ENCODE peak calls at places on chromosomes 3 and 15, in ten cellular contexts. V is activated gamma-delta T cell; S is activated CD4-positive, alpha-beta T cell treated with anti-CD3 and anti-CD28 coated beads, Interleukin-2, amount 10 ng/mL, durations not matched to agents 7 days and 5 days; I is fibroblast of pulmonary artery; Y is HuH-7.5; K is HT-29; G is substantia nigra; P is posterior cingulate gyrus; L is effector CD4-positive, alpha-beta T cell; U is brain microvascular endothelial cell. Z is an unnamed sample.

GRCh38 chr3:51389423-51390183 is 1.5 kb upstream of the RBM15B start:
- DNase-seq in V (peak), S (peak), I (peak), Y (peak), K (peak), G (peak), P (peak), L (peak), U (peak), Z (peak)

GRCh38 chr3:52358362-52358940 is 42.3 kb downstream of the DNAH1 start:
- DNase-seq in V (no peak), S (no peak), I (no peak), Y (no peak), K (no peak), G (no peak), P (no peak), L (no peak), U (no peak), Z (no peak)

GRCh38 chr3:159964166-159964973 is 24.3 kb upstream of the IL12A start:
- DNase-seq in V (no peak), S (no peak), I (peak), Y (no peak), K (peak), G (no peak), P (no peak), L (no peak), U (peak), Z (no peak)

GRCh38 chr3:59103552-59103951 is 53.7 kb upstream of the CFAP20DC start:
- DNase-seq in V (no peak), S (no peak), I (no peak), Y (no peak), K (no peak), G (no peak), P (no peak), L (no peak), U (no peak), Z (no peak)

GRCh38 chr15:41504751-41505492 is 8.7 kb downstream of the LTK start:
- DNase-seq in V (no peak), S (no peak), I (no peak), Y (no peak), K (no peak), G (no peak), P (no peak), L (no peak), U (no peak), Z (peak)

GRCh38 chr3:47158208-47158607 is 5.7 kb downstream of the SETD2 start:
- DNase-seq in V (no peak), S (no peak), I (no peak), Y (no peak), K (no peak), G (no peak), P (no peak), L (no peak), U (no peak), Z (no peak)

GRCh38 chr3:13825317-13825590 is 54.6 kb downstream of the WNT7A start:
- DNase-seq in V (no peak), S (no peak), I (no peak), Y (no peak), K (no peak), G (no peak), P (no peak), L (no peak), U (no peak), Z (no peak)

GRCh38 chr3:134562055-134562454 is 76.2 kb downstream of the CEP63 start:
- DNase-seq in V (no peak), S (no peak), I (no peak), Y (no peak), K (no peak), G (no peak), P (no peak), L (no peak), U (no peak), Z (no peak)

GRCh38 chr3:37137516-37137915 is 36.9 kb downstream of the LRRFIP2 start:
- DNase-seq in V (no peak), S (no peak), I (no peak), Y (no peak), K (no peak), G (no peak), P (no peak), L (no peak), U (no peak), Z (no peak)

GRCh38 chr3:114155370-114155821 is 23.5 kb downstream of the DRD3 start:
- DNase-seq in V (no peak), S (peak), I (peak), Y (peak), K (peak), G (no peak), P (no peak), L (no peak), U (peak), Z (no peak)

GRCh38 chr3:176816937-176817336 is 380.3 kb downstream of the TBL1XR1 start:
- DNase-seq in V (no peak), S (no peak), I (no peak), Y (no peak), K (no peak), G (no peak), P (no peak), L (no peak), U (no peak), Z (no peak)

GRCh38 chr3:124092811-124093210 is 100.9 kb upstream of the ROPN1 start:
- DNase-seq in V (no peak), S (no peak), I (no peak), Y (no peak), K (no peak), G (no peak), P (no peak), L (no peak), U (no peak), Z (no peak)

GRCh38 chr15:84057714-84058331 is 177.8 kb upstream of the GOLGA6L4 start:
- DNase-seq in V (no peak), S (no peak), I (no peak), Y (no peak), K (no peak), G (no peak), P (no peak), L (no peak), U (no peak), Z (no peak)

GRCh38 chr15:71366926-71367325 is 251.7 kb downstream of the THSD4 start:
- DNase-seq in V (no peak), S (no peak), I (peak), Y (peak), K (no peak), G (no peak), P (no peak), L (no peak), U (peak), Z (no peak)

GRCh38 chr15:58870451-58870850 is 63.0 kb downstream of the SLTM start:
- DNase-seq in V (no peak), S (no peak), I (peak), Y (no peak), K (no peak), G (no peak), P (no peak), L (no peak), U (no peak), Z (no peak)

GRCh38 chr3:125229707-125230106 is 17.2 kb upstream of the SLC12A8 start:
- DNase-seq in V (no peak), S (no peak), I (no peak), Y (no peak), K (no peak), G (no peak), P (no peak), L (no peak), U (no peak), Z (no peak)

GRCh38 chr15:43126358-43126757 is 7.0 kb upstream of the TMEM62 start:
- DNase-seq in V (no peak), S (no peak), I (no peak), Y (no peak), K (no peak), G (no peak), P (no peak), L (no peak), U (no peak), Z (no peak)

GRCh38 chr3:131688370-131688769 is 185.6 kb upstream of the MRPL3 start:
- DNase-seq in V (no peak), S (no peak), I (no peak), Y (no peak), K (no peak), G (no peak), P (no peak), L (no peak), U (no peak), Z (no peak)

GRCh38 chr3:45567730-45568172 is 26.8 kb upstream of the LIMD1 start:
- DNase-seq in V (no peak), S (peak), I (no peak), Y (no peak), K (no peak), G (no peak), P (no peak), L (no peak), U (no peak), Z (no peak)

GRCh38 chr3:13513051-13513912 is 33.2 kb downstream of the HDAC11 start:
- DNase-seq in V (no peak), S (no peak), I (no peak), Y (no peak), K (no peak), G (no peak), P (no peak), L (no peak), U (no peak), Z (no peak)

GRCh38 chr3:40237892-40238571 is 71.5 kb upstream of the EIF1B start:
- DNase-seq in V (no peak), S (no peak), I (peak), Y (no peak), K (peak), G (no peak), P (peak), L (no peak), U (peak), Z (no peak)

Z was measured in 8988T.